ENCODE peak calls at places on chromosomes 2 and 18, in four cellular contexts. A is stimulated activated CD4-positive, alpha-beta T cell treated with anti-CD3 and anti-CD28 coated beads, Interleukin-2, amount 100 ng/mL, for 48 hours; T is tibial nerve; R is HuH-7.5. U is an unnamed sample.

GRCh38 chr2:232838406-232838874 is 31.6 kb upstream of the SNORC start:
- DNase-seq in R (no peak), A (peak), T (no peak), U (no peak)

GRCh38 chr18:79526468-79527460 is 131.0 kb downstream of the NFATC1 start:
- DNase-seq in R (no peak), T (no peak), A (no peak), U (no peak)

GRCh38 chr2:112156152-112156986 is 18.2 kb downstream of the FBLN7 start:
- DNase-seq in A (no peak), T (no peak), R (no peak), U (no peak)

GRCh38 chr2:111031546-111032484 is 88.9 kb upstream of the BCL2L11 start:
- DNase-seq in T (no peak), R (no peak), A (no peak), U (no peak)

GRCh38 chr18:79139206-79139605 is 70.0 kb downstream of the ATP9B start:
- DNase-seq in R (no peak), A (no peak), T (no peak), U (no peak)

GRCh38 chr18:34767601-34768027 is 57.5 kb downstream of the DTNA start:
- DNase-seq in A (no peak), T (no peak), R (no peak), U (no peak)

GRCh38 chr2:174945601-174946260 is 59.5 kb downstream of the CHN1 start:
- DNase-seq in T (no peak), R (no peak), A (no peak), U (no peak)

GRCh38 chr2:114550895-114551793 is 108.7 kb downstream of the DPP10 start:
- DNase-seq in A (peak), T (peak), R (peak), U (no peak)

GRCh38 chr18:54671291-54671881 is 80.3 kb downstream of the DYNAP start:
- DNase-seq in R (no peak), A (no peak), T (no peak), U (no peak)

GRCh38 chr2:191152841-191153240 is 2.0 kb upstream of the STAT4 start:
- DNase-seq in A (no peak), R (no peak), T (no peak), U (no peak)

GRCh38 chr2:37000273-37000780 is 34.0 kb upstream of the STRN start:
- DNase-seq in T (no peak), A (no peak), R (no peak), U (no peak)

GRCh38 chr18:47830772-47831171 is 99.7 kb downstream of the SMAD2 start:
- DNase-seq in R (no peak), T (no peak), A (no peak), U (no peak)

U was measured in GM12892.